ENCODE peak calls at places on chromosomes 3 and 15, in six cellular contexts. One of them, this sample, is unnamed.

GRCh38 chr3:14123308-14124222 is 1.1 kb downstream of the CHCHD4 start:
- DNase-seq in NCI-H1417: no peak
- DNase-seq in CD8-positive, alpha-beta T cell: no peak
- DNase-seq in lower leg skin: no peak
- DNase-seq in activated effector memory CD4-positive, alpha-beta T cell treated with Interleukin-2 at 50 U/mL for 16 hours: no peak
- DNase-seq in HCEC 1CT: no peak
- DNase-seq in this sample: no peak

GRCh38 chr3:189914799-189915198 is 205.9 kb downstream of the P3H2 start:
- DNase-seq in NCI-H1417: no peak
- DNase-seq in CD8-positive, alpha-beta T cell: no peak
- DNase-seq in lower leg skin: no peak
- DNase-seq in activated effector memory CD4-positive, alpha-beta T cell treated with Interleukin-2 at 50 U/mL for 16 hours: no peak
- DNase-seq in HCEC 1CT: peak
- DNase-seq in this sample: no peak

GRCh38 chr3:194640829-194641228 is 7.6 kb upstream of the TMEM44 start:
- DNase-seq in NCI-H1417: no peak
- DNase-seq in CD8-positive, alpha-beta T cell: peak
- DNase-seq in lower leg skin: no peak
- DNase-seq in activated effector memory CD4-positive, alpha-beta T cell treated with Interleukin-2 at 50 U/mL for 16 hours: peak
- DNase-seq in HCEC 1CT: no peak
- DNase-seq in this sample: no peak

GRCh38 chr15:83106994-83107840 is at the start of gene TM6SF1:
- DNase-seq in NCI-H1417: peak
- DNase-seq in CD8-positive, alpha-beta T cell: peak
- DNase-seq in lower leg skin: no peak
- DNase-seq in activated effector memory CD4-positive, alpha-beta T cell treated with Interleukin-2 at 50 U/mL for 16 hours: no peak
- DNase-seq in HCEC 1CT: no peak
- DNase-seq in this sample: no peak

GRCh38 chr15:45442497-45443135 is 64.3 kb upstream of the GATM start:
- DNase-seq in NCI-H1417: no peak
- DNase-seq in CD8-positive, alpha-beta T cell: no peak
- DNase-seq in lower leg skin: no peak
- DNase-seq in activated effector memory CD4-positive, alpha-beta T cell treated with Interleukin-2 at 50 U/mL for 16 hours: no peak
- DNase-seq in HCEC 1CT: no peak
- DNase-seq in this sample: no peak

GRCh38 chr15:40928975-40929729 is at the start of gene DLL4:
- DNase-seq in NCI-H1417: peak
- DNase-seq in CD8-positive, alpha-beta T cell: no peak
- DNase-seq in lower leg skin: no peak
- DNase-seq in activated effector memory CD4-positive, alpha-beta T cell treated with Interleukin-2 at 50 U/mL for 16 hours: no peak
- DNase-seq in HCEC 1CT: peak
- DNase-seq in this sample: no peak

GRCh38 chr3:36648241-36649034 is 115.9 kb downstream of the DCLK3 start:
- DNase-seq in NCI-H1417: no peak
- DNase-seq in CD8-positive, alpha-beta T cell: no peak
- DNase-seq in lower leg skin: no peak
- DNase-seq in activated effector memory CD4-positive, alpha-beta T cell treated with Interleukin-2 at 50 U/mL for 16 hours: no peak
- DNase-seq in HCEC 1CT: peak
- DNase-seq in this sample: no peak

GRCh38 chr15:66107070-66107469 is 146.5 kb downstream of the MEGF11 start:
- DNase-seq in NCI-H1417: no peak
- DNase-seq in CD8-positive, alpha-beta T cell: no peak
- DNase-seq in lower leg skin: no peak
- DNase-seq in activated effector memory CD4-positive, alpha-beta T cell treated with Interleukin-2 at 50 U/mL for 16 hours: no peak
- DNase-seq in HCEC 1CT: no peak
- DNase-seq in this sample: no peak

GRCh38 chr3:46848271-46849097 is 14.8 kb downstream of the MYL3 start:
- DNase-seq in NCI-H1417: no peak
- DNase-seq in CD8-positive, alpha-beta T cell: no peak
- DNase-seq in lower leg skin: no peak
- DNase-seq in activated effector memory CD4-positive, alpha-beta T cell treated with Interleukin-2 at 50 U/mL for 16 hours: no peak
- DNase-seq in HCEC 1CT: peak
- DNase-seq in this sample: no peak

GRCh38 chr3:32502944-32503286 is 263 bp upstream of the CMTM6 start:
- DNase-seq in NCI-H1417: no peak
- DNase-seq in CD8-positive, alpha-beta T cell: no peak
- DNase-seq in lower leg skin: no peak
- DNase-seq in activated effector memory CD4-positive, alpha-beta T cell treated with Interleukin-2 at 50 U/mL for 16 hours: no peak
- DNase-seq in HCEC 1CT: no peak
- DNase-seq in this sample: no peak

GRCh38 chr3:53169045-53169831 is 8.2 kb downstream of the PRKCD start:
- DNase-seq in NCI-H1417: no peak
- DNase-seq in CD8-positive, alpha-beta T cell: no peak
- DNase-seq in lower leg skin: no peak
- DNase-seq in activated effector memory CD4-positive, alpha-beta T cell treated with Interleukin-2 at 50 U/mL for 16 hours: no peak
- DNase-seq in HCEC 1CT: no peak
- DNase-seq in this sample: no peak

GRCh38 chr15:39142500-39142899 is 438.4 kb upstream of the THBS1 start:
- DNase-seq in NCI-H1417: no peak
- DNase-seq in CD8-positive, alpha-beta T cell: no peak
- DNase-seq in lower leg skin: no peak
- DNase-seq in activated effector memory CD4-positive, alpha-beta T cell treated with Interleukin-2 at 50 U/mL for 16 hours: no peak
- DNase-seq in HCEC 1CT: no peak
- DNase-seq in this sample: no peak

GRCh38 chr15:40357246-40357645 is 773 bp upstream of the DISP2 start:
- DNase-seq in NCI-H1417: peak
- DNase-seq in CD8-positive, alpha-beta T cell: no peak
- DNase-seq in lower leg skin: no peak
- DNase-seq in activated effector memory CD4-positive, alpha-beta T cell treated with Interleukin-2 at 50 U/mL for 16 hours: no peak
- DNase-seq in HCEC 1CT: no peak
- DNase-seq in this sample: no peak

GRCh38 chr3:39323454-39323853 is 6.1 kb upstream of the CCR8 start:
- DNase-seq in NCI-H1417: no peak
- DNase-seq in CD8-positive, alpha-beta T cell: no peak
- DNase-seq in lower leg skin: no peak
- DNase-seq in activated effector memory CD4-positive, alpha-beta T cell treated with Interleukin-2 at 50 U/mL for 16 hours: no peak
- DNase-seq in HCEC 1CT: no peak
- DNase-seq in this sample: no peak

GRCh38 chr15:62495670-62496328 is 330.7 kb upstream of the C2CD4B start:
- DNase-seq in NCI-H1417: peak
- DNase-seq in CD8-positive, alpha-beta T cell: no peak
- DNase-seq in lower leg skin: peak
- DNase-seq in activated effector memory CD4-positive, alpha-beta T cell treated with Interleukin-2 at 50 U/mL for 16 hours: no peak
- DNase-seq in HCEC 1CT: peak
- DNase-seq in this sample: peak

GRCh38 chr3:14824646-14825045 is 5.9 kb downstream of the FGD5 start:
- DNase-seq in NCI-H1417: no peak
- DNase-seq in CD8-positive, alpha-beta T cell: no peak
- DNase-seq in lower leg skin: no peak
- DNase-seq in activated effector memory CD4-positive, alpha-beta T cell treated with Interleukin-2 at 50 U/mL for 16 hours: no peak
- DNase-seq in HCEC 1CT: no peak
- DNase-seq in this sample: no peak

GRCh38 chr15:29461877-29462276 is 192.3 kb upstream of the NSMCE3 start:
- DNase-seq in NCI-H1417: no peak
- DNase-seq in CD8-positive, alpha-beta T cell: no peak
- DNase-seq in lower leg skin: no peak
- DNase-seq in activated effector memory CD4-positive, alpha-beta T cell treated with Interleukin-2 at 50 U/mL for 16 hours: no peak
- DNase-seq in HCEC 1CT: no peak
- DNase-seq in this sample: no peak

This sample was measured in thoracic aorta.